ENCODE peak calls at places on chromosome 4, in four cellular contexts. O is MM.1S, H is bronchial epithelial cell, K is type B pancreatic cell. D is an unnamed sample.

GRCh38 chr4:907691-908437 is 24.3 kb downstream of the GAK start:
- DNase-seq in O (no peak), H (no peak), K (no peak), D (no peak)

GRCh38 chr4:20370284-20370683 is 118.6 kb downstream of the SLIT2 start:
- DNase-seq in O (no peak), H (no peak), K (no peak), D (no peak)

GRCh38 chr4:62119195-62119594 is 919.1 kb downstream of the ADGRL3 start:
- DNase-seq in O (no peak), H (no peak), K (no peak), D (no peak)

GRCh38 chr4:75135068-75135825 is 202.3 kb downstream of the PARM1 start:
- DNase-seq in O (peak), H (no peak), K (no peak), D (peak)

GRCh38 chr4:165394275-165394674 is 15.5 kb downstream of the CPE start:
- DNase-seq in O (no peak), H (peak), K (no peak), D (no peak)

GRCh38 chr4:118969359-118969758 is 80.7 kb downstream of the SYNPO2 start:
- DNase-seq in O (no peak), H (peak), K (no peak), D (no peak)

GRCh38 chr4:19130836-19131235 is 1109.3 kb upstream of the LCORL start:
- DNase-seq in O (no peak), H (peak), K (no peak), D (no peak)

GRCh38 chr4:55866973-55867574 is 13.6 kb downstream of the EXOC1 start:
- DNase-seq in O (peak), H (peak), K (no peak), D (peak)

GRCh38 chr4:182826391-182826790 is 90.8 kb downstream of the DCTD start:
- DNase-seq in O (no peak), H (no peak), K (no peak), D (peak)

DNA sequence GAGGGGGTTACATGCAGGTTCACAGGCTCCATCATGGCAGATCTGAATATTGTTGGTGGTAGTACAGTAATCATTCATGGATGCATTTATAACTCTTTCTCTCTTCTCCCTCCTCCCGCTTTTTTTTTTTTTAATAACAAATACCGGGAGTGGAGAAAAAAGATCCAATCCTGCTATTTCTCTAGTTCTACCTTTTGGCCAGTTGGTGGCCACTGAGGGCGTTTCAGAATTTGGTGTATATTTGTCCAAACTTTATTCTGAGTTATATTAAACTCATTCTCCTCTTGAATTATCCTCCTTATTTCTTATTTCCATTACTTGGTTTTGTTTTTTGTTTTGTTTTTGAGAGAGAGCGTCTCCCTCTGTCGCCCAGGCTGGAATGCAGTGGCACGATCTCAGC is 74.8 kb downstream of the HMGB2 start:
- DNase-seq in O (no peak), H (no peak), K (no peak), D (no peak)
- TF ChIP-seq CTCF in O (no peak), H (no peak), K (peak), D (no peak)

DNA sequence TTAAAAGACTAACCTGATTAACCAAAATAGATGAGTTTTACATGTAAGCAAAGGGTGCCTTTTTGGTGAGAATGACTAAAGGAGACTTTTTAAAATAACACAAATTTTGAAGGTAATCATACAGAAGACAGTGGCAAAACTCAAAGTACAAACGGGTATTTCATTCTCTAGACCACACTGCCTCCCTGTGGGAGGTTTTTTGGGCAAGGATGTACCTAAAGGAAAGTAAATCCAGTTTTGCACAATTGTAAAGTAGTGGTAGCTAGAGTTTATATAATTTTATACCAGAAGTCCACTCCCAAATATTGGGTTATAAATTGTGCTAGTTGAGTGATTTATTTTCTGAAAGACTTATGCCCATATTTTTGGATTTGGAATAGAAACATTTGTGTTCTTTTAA is 201.0 kb downstream of the PAPSS1 start:
- DNase-seq in O (peak), H (peak), K (no peak), D (no peak)
- TF ChIP-seq CTCF in O (peak), H (peak), K (peak), D (peak)

GRCh38 chr4:145216532-145216931 is 36.1 kb upstream of the OTUD4 start:
- DNase-seq in O (peak), H (peak), K (no peak), D (peak)
- TF ChIP-seq CTCF in O (peak), H (peak), K (peak), D (peak)

DNA sequence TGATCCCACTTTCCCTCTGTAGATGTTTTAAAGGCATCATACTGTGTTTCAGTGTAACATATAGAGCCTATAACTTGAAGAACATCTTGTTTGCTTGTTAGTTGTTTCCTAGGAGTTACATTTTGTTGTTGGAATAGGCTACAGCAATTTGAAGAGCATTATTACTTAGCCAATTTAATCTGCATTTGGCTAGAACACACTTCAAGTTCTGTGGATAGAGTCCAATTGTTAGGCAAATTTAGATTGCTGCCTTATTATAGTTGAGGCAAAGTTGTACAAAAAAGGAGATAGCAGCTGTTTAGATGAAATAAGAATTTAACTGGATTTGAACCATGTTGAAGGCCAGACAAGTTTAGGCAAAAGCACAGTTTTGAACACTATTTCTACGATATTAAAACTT is 210.9 kb upstream of the MAD2L1 start:
- DNase-seq in O (no peak), H (no peak), K (no peak), D (no peak)
- TF ChIP-seq CTCF in O (no peak), H (no peak), K (no peak), D (no peak)

DNA sequence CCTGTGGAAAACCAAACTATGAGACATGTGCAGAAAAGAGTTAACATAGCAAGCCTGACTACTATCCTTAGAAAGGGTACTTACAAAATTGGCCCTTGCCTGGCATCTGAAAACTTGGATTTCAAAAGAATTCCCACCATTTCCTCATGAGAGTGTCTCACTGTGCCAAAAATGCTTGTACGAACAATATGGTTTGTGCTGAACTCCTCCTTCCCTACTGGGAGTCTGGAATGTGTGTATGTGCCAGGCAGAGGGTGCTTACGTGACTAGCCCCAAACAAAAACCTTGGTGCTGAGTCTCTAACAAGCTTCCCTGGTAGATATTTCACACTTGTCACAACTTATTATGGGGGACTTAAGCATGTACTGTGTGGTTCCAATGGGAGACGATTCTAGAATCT is 81.7 kb upstream of the GIMD1 start:
- DNase-seq in O (no peak), H (no peak), K (no peak), D (no peak)
- TF ChIP-seq CTCF in O (no peak), H (no peak), K (no peak), D (no peak)

DNA sequence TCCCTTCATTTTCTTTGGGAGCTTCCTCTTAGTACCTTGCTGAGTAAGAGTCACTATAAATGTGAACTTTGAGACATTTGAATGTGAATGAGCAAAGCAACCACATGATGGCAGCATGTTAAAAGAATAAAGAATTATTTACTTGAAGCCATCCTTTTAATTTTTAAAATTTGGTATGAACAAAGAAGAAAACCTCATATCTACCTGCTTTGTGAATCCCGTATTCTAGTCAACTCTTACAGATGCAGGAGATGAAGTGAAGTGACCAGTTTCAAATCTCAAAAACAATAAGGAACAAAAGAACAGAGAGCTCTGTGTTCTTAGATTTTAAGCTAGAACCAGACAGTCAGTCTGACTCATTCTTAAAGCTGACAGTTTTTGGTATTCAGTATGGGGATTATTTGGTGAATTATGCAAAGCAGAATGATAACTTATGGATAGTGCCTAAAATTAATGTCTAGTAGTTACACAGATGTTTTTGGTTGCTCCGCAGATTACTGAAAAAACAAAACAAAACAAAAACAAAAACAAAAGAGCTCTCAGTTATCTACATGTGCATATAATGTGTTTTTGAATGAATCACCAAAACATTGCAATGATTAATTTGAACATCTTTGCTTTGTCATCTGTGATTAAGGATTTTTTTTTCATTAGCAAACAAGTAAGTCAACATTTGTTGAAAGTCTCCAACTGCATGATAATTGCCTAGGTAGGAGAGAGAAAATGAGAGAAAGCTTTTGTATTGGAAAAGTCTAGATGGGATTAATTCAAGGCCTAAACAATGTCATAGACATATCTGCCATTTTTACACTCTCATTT is 48.2 kb upstream of the H2AZ1 start:
- DNase-seq in O (peak), H (peak), K (no peak), D (peak)
- TF ChIP-seq CTCF in O (peak), H (peak), K (peak), D (peak)

DNA sequence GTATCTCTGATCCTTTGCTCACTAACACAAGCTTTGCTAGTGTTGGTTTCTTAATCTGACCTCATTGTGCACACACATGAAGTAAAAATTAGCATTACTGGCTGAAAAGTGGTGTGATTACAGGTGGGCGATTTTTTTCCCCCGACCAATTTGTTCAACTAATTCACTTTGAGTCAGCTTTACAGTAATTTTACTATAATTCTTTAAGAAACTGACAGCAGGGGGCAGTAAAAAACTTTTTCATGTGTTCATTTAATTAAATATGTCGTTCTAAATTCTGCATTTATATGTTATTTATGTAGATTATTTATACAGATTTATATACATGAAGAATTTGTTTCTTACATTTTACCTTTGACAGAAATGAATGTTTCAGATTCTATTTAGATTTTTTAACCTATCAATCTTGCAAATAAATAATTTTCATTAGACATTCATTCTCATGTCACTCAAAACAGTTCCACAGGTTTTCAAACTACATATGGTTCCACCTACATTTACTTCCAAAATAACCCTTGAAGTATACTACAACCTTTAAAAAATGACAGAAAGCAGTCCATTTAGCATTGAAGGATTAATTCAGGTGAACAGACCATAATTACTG is 17.5 kb downstream of the PALLD start:
- DNase-seq in O (peak), H (peak), K (no peak), D (peak)
- TF ChIP-seq CTCF in O (peak), H (peak), K (peak), D (peak)